ENCODE peak calls at places on chromosomes 7 and 10, in six cellular contexts. J, O, Z, T, C and F are unnamed samples.

GRCh38 chr10:80552151-80552646 is 14.5 kb downstream of the SH2D4B start:
- DNase-seq in Z (peak; percentile 27), O (peak; percentile 32), J (no peak), C (no peak), T (peak; percentile 24), F (peak; percentile 89)

GRCh38 chr7:149459540-149460433 is 1.1 kb downstream of the ZNF777 start:
- DNase-seq in C (no peak), O (peak; percentile 14), Z (no peak), J (peak; percentile 28), T (no peak), F (no peak)

GRCh38 chr10:30093303-30093967 is 34.0 kb upstream of the JCAD start:
- DNase-seq in C (no peak), Z (no peak), J (no peak), T (no peak), O (peak; percentile 53), F (peak; percentile 22)

GRCh38 chr10:96112531-96112930 is 17.6 kb upstream of the ZNF518A start:
- DNase-seq in Z (no peak), C (no peak), J (no peak), O (no peak), T (no peak), F (no peak)

GRCh38 chr7:111274882-111275281 is 184.0 kb downstream of the LRRN3 start:
- DNase-seq in Z (no peak), J (no peak), C (no peak), O (no peak), T (no peak), F (no peak)

GRCh38 chr7:48084727-48085432 is 4.2 kb upstream of the UPP1 start:
- DNase-seq in Z (no peak), O (no peak), C (peak; percentile 87), J (peak; percentile 87), T (peak; percentile 40), F (no peak)

GRCh38 chr10:132273966-132274365 is 33.8 kb downstream of the STK32C start:
- DNase-seq in J (no peak), C (no peak), Z (no peak), O (no peak), T (no peak), F (no peak)

GRCh38 chr7:128697301-128697905 is 25.3 kb downstream of the GARIN1A start:
- DNase-seq in Z (peak; percentile 83), O (no peak), C (peak; percentile 50), J (peak; percentile 49), T (peak; percentile 40), F (peak; percentile 88)

GRCh38 chr7:157687158-157687557 is 350.4 kb downstream of the DNAJB6 start:
- DNase-seq in C (no peak), O (no peak), T (no peak), J (no peak), Z (no peak), F (peak; percentile 4)

GRCh38 chr7:94405506-94405905 is 10.8 kb downstream of the COL1A2 start:
- DNase-seq in Z (no peak), T (no peak), J (no peak), C (no peak), O (no peak), F (no peak)

GRCh38 chr7:47557317-47557985 is 24.5 kb downstream of the TNS3 start:
- DNase-seq in T (no peak), C (no peak), J (no peak), Z (no peak), O (no peak), F (no peak)

GRCh38 chr7:22074961-22075360 is 129.3 kb upstream of the CDCA7L start:
- DNase-seq in J (no peak), O (no peak), T (no peak), Z (no peak), C (no peak), F (no peak)

GRCh38 chr7:50783801-50784507 is 1.3 kb upstream of the GRB10 start:
- DNase-seq in J (no peak), O (no peak), Z (no peak), T (no peak), C (no peak), F (no peak)

GRCh38 chr7:13181221-13181620 is 493.8 kb downstream of the ARL4A start:
- DNase-seq in Z (no peak), O (peak; percentile 63), C (no peak), J (no peak), T (no peak), F (peak; percentile 42)

GRCh38 chr7:48035967-48036478 is 680 bp downstream of the C7orf57 start:
- DNase-seq in O (peak; percentile 19), T (peak; percentile 52), Z (peak; percentile 33), C (no peak), J (peak; percentile 50), F (peak; percentile 65)

GRCh38 chr7:22718200-22718711 is 8.7 kb upstream of the IL6 start:
- DNase-seq in J (peak; percentile 27), C (no peak), Z (no peak), O (no peak), T (no peak), F (peak; percentile 46)

GRCh38 chr7:104862719-104863118 is 151.3 kb upstream of the KMT2E start:
- DNase-seq in O (peak; percentile 60), J (no peak), Z (peak; percentile 54), C (no peak), T (no peak), F (peak; percentile 67)

GRCh38 chr7:104983620-104984539 is 30.1 kb upstream of the KMT2E start:
- DNase-seq in Z (peak; percentile 83), O (peak; percentile 93), J (peak; percentile 75), T (peak; percentile 90), C (peak; percentile 84), F (peak; percentile 92)

GRCh38 chr7:17633099-17633498 is 307.2 kb downstream of the SNX13 start:
- DNase-seq in O (no peak), T (no peak), C (no peak), Z (no peak), J (no peak), F (no peak)

GRCh38 chr7:67423058-67423457 is 426.4 kb downstream of the TYW1 start:
- DNase-seq in Z (no peak), C (no peak), T (no peak), O (no peak), J (no peak), F (no peak)

GRCh38 chr7:118214051-118214832 is 10.3 kb upstream of the ANKRD7 start:
- DNase-seq in Z (peak; percentile 86), T (peak; percentile 79), J (peak; percentile 40), O (peak; percentile 65), C (peak; percentile 80), F (no peak)

GRCh38 chr7:36115448-36116321 is 37.4 kb upstream of the EEPD1 start:
- DNase-seq in T (peak; percentile 68), C (no peak), Z (no peak), J (peak; percentile 94), O (no peak), F (no peak)

GRCh38 chr7:148883233-148884048 is 650 bp downstream of the EZH2 start:
- DNase-seq in J (peak; percentile 21), O (peak; percentile 40), C (peak; percentile 56), T (peak; percentile 42), Z (peak; percentile 31), F (peak; percentile 69)

GRCh38 chr7:37853468-37853867 is 5.1 kb downstream of the NME8 start:
- DNase-seq in O (peak; percentile 19), J (peak; percentile 54), Z (peak; percentile 18), C (no peak), T (no peak), F (no peak)

GRCh38 chr10:124465003-124465776 is 3.6 kb downstream of the LHPP start:
- DNase-seq in C (peak; percentile 52), J (no peak), Z (no peak), O (no peak), T (no peak), F (no peak)

GRCh38 chr7:100080895-100081534 is 508 bp downstream of the ZNF3 start:
- DNase-seq in J (no peak), C (no peak), T (no peak), Z (no peak), O (peak; percentile 32), F (peak; percentile 56)

GRCh38 chr10:63703740-63704345 is 182.6 kb downstream of the REEP3 start:
- DNase-seq in C (no peak), T (no peak), O (no peak), Z (no peak), J (no peak), F (no peak)

DNA sequence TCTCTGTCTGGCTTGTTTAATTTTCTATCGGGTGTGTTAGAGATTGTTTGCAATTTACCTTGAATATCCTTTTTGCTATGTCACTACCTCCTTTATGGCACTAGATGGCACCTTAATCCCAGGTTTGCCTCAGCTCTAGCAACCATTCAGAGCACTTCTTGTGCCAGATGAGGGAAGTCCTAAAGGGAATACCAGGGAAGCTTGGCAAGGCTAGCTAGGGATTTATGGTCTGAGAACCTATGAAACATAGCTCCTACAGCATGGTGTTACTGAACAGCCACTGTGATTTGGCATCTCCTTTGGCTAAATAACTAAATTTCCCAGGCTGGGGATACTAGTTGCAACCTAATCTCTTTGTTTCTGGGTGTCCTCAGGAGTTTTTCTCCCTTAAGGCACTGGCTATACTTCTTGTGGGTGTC is 69.0 kb upstream of the VOPP1 start:
- DNase-seq in O (peak; percentile 50), Z (peak; percentile 17), J (peak; percentile 56), C (peak; percentile 61), T (no peak), F (peak; percentile 79)
- TF ChIP-seq CTCF in O (peak; percentile 62), Z (no peak), J (peak; percentile 82), C (peak; percentile 90), T (peak; percentile 55), F (peak; percentile 85)

GRCh38 chr10:113052076-113052830 is 102.2 kb downstream of the TCF7L2 start:
- DNase-seq in O (no peak), Z (no peak), J (no peak), C (no peak), T (no peak), F (no peak)
- TF ChIP-seq CTCF in O (peak; percentile 23), Z (no peak), J (no peak), C (no peak), T (peak; percentile 14), F (peak; percentile 46)

DNA sequence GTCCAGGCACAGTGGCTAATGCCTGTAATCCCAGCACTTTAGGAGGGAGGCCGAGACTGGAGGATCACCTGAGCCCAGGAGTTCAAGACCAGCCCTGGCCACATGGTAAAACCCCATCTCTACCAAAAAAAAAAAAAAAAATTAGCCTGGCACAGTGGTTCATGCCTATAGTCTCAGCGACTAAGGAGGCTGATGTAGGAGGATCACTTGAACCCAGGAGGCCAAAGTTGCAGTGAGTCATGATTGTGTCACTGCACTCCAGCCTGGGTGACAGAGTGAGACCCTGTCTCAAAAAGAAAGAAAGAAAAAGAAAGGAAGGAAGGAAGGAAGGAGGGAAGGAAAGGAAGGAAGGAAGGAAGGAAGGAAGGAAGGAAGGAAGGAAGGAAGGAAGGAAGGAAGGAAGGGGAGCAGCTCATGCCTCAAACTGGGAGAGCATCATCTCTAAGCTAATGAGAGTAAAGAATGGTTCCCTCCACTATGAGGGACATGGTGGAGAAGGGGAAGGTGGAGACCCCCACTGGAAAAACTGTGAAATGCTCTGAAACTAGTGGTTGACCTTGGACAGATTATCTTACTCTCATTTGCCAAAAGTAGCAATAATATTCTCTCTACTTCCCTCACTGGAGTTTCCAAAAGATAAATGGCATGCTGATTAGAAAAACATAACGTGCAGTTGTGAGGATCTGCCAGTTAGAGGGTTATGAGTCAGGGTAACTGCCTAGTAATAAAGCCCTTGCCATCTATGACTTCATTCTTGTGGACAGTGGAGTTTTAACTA is 16.8 kb downstream of the GIMAP5 start:
- DNase-seq in Z (no peak), C (no peak), J (no peak), O (peak; percentile 26), T (no peak), F (peak; percentile 35)
- TF ChIP-seq CTCF in Z (peak; percentile 26), C (peak; percentile 31), J (no peak), O (peak; percentile 63), T (no peak), F (peak; percentile 56)

GRCh38 chr10:118259288-118259906 is 82.7 kb downstream of the FAM204A start:
- DNase-seq in O (peak; percentile 66), Z (peak; percentile 73), J (peak; percentile 28), C (no peak), T (no peak), F (peak; percentile 90)
- TF ChIP-seq CTCF in O (peak; percentile 83), Z (peak; percentile 90), J (peak; percentile 26), C (peak; percentile 32), T (peak; percentile 15), F (peak; percentile 98)